ENCODE peak calls at places on chromosomes 12 and 14, in six cellular contexts. W is brain pericyte, T is progenitor cell of endocrine pancreas, O is tibial nerve, H is heart left ventricle, Q is cardiac muscle cell. D is an unnamed sample.

GRCh38 chr12:14961466-14962155 is at the start of gene ARHGDIB:
- DNase-seq in W (no peak), T (no peak), O (no peak), H (peak; percentile 34), Q (peak; percentile 72), D (no peak)

GRCh38 chr12:52148541-52149181 is 43.2 kb downstream of the KRT80 start:
- DNase-seq in W (no peak), T (no peak), O (no peak), H (no peak), Q (no peak), D (no peak)

GRCh38 chr12:27970981-27971489 is 1.5 kb downstream of the PTHLH start:
- DNase-seq in W (no peak), T (no peak), O (no peak), H (no peak), Q (peak; percentile 43), D (no peak)

GRCh38 chr14:95480109-95480886 is 36.2 kb downstream of the SYNE3 start:
- DNase-seq in W (no peak), T (no peak), O (peak; percentile 75), H (peak; percentile 56), Q (peak; percentile 28), D (no peak)

GRCh38 chr12:40745386-40745785 is 53.1 kb downstream of the CNTN1 start:
- DNase-seq in W (no peak), T (no peak), O (no peak), H (no peak), Q (no peak), D (no peak)

GRCh38 chr14:102524026-102524450 is 14.5 kb upstream of the ANKRD9 start:
- DNase-seq in W (no peak), T (no peak), O (no peak), H (no peak), Q (no peak), D (no peak)

GRCh38 chr12:114213055-114213561 is 192.8 kb downstream of the TBX5 start:
- DNase-seq in W (no peak), T (no peak), O (no peak), H (no peak), Q (no peak), D (no peak)

GRCh38 chr12:89390802-89391673 is 38.7 kb upstream of the DUSP6 start:
- DNase-seq in W (peak; percentile 22), T (no peak), O (no peak), H (no peak), Q (peak; percentile 81), D (no peak)

GRCh38 chr14:104678901-104679705 is 10.3 kb upstream of the INF2 start:
- DNase-seq in W (no peak), T (no peak), O (no peak), H (no peak), Q (no peak), D (no peak)

GRCh38 chr14:24051789-24052655 is at the start of gene CARMIL3:
- DNase-seq in W (no peak), T (peak; percentile 61), O (no peak), H (peak; percentile 70), Q (peak; percentile 61), D (no peak)

GRCh38 chr12:101607894-101608293 is 13.1 kb downstream of the MYBPC1 start:
- DNase-seq in W (no peak), T (no peak), O (no peak), H (no peak), Q (no peak), D (no peak)

GRCh38 chr12:57046947-57047890 is 2.7 kb downstream of the MYO1A start:
- DNase-seq in W (no peak), T (no peak), O (no peak), H (no peak), Q (no peak), D (no peak)

GRCh38 chr12:62933220-62933870 is 1.6 kb downstream of the PPM1H start:
- DNase-seq in W (no peak), T (peak; percentile 14), O (no peak), H (peak; percentile 43), Q (no peak), D (no peak)

GRCh38 chr12:131939007-131939406 is 9.9 kb downstream of the PUS1 start:
- DNase-seq in W (no peak), T (no peak), O (no peak), H (no peak), Q (no peak), D (no peak)

GRCh38 chr14:68328509-68328908 is 464.4 kb downstream of the ZFP36L1 start:
- DNase-seq in W (no peak), T (no peak), O (no peak), H (no peak), Q (no peak), D (no peak)

GRCh38 chr12:131643581-131644452 is 67.1 kb upstream of the SFSWAP start:
- DNase-seq in W (no peak), T (no peak), O (no peak), H (no peak), Q (no peak), D (no peak)

GRCh38 chr12:98939350-98939749 is 294.3 kb downstream of the APAF1 start:
- DNase-seq in W (no peak), T (no peak), O (no peak), H (no peak), Q (peak; percentile 51), D (no peak)

GRCh38 chr14:57549165-57549564 is 55.5 kb upstream of the CCDC198 start:
- DNase-seq in W (no peak), T (no peak), O (no peak), H (no peak), Q (no peak), D (no peak)